ENCODE peak calls at places on chromosome 22, in six cellular contexts. U is heart left ventricle, A is lower leg skin, Z is GM06990, V is fibroblast of pulmonary artery, B is HFF-Myc. X is an unnamed sample.
A peak's percentile ranks its signal among the peaks of the same experiment; 100 is the strongest.

GRCh38 chr22:49616356-49617231 is 211.1 kb downstream of the BRD1 start:
- DNase-seq in U (no peak), A (no peak), Z (no peak), V (no peak), B (no peak), X (no peak)

GRCh38 chr22:23565942-23566715 is 14.0 kb downstream of the IGLL1 start:
- DNase-seq in U (no peak), A (no peak), Z (no peak), V (no peak), B (no peak), X (no peak)

GRCh38 chr22:22618923-22619322 is 25.5 kb upstream of the GGTLC2 start:
- DNase-seq in U (no peak), A (no peak), Z (no peak), V (no peak), B (no peak), X (no peak)

GRCh38 chr22:43164636-43165035 is 13.3 kb downstream of the TSPO start:
- DNase-seq in U (peak; percentile 25), A (no peak), Z (no peak), V (no peak), B (no peak), X (no peak)

GRCh38 chr22:31943206-31943975 is 944 bp upstream of the YWHAH start:
- DNase-seq in U (no peak), A (no peak), Z (no peak), V (no peak), B (no peak), X (no peak)

GRCh38 chr22:31229402-31230140 is 17.5 kb downstream of the LIMK2 start:
- DNase-seq in U (peak; percentile 54), A (peak; percentile 43), Z (no peak), V (peak; percentile 58), B (no peak), X (no peak)

GRCh38 chr22:37043828-37044538 is 7.6 kb upstream of the KCTD17 start:
- DNase-seq in U (peak; percentile 78), A (peak; percentile 45), Z (peak; percentile 45), V (peak; percentile 63), B (peak; percentile 11), X (no peak)

GRCh38 chr22:11627798-11628650 is 3900.0 kb upstream of the OR11H1 start:
- DNase-seq in U (no peak), A (no peak), Z (no peak), V (no peak), B (no peak), X (no peak)

GRCh38 chr22:23036684-23037428 is 33.5 kb upstream of the GNAZ start:
- DNase-seq in U (no peak), A (no peak), Z (no peak), V (peak; percentile 35), B (peak; percentile 66), X (peak; percentile 7)

GRCh38 chr22:22670076-22670795 is 25.8 kb downstream of the GGTLC2 start:
- DNase-seq in U (no peak), A (no peak), Z (no peak), V (no peak), B (no peak), X (no peak)

GRCh38 chr22:45502215-45503070 is at the start of gene FBLN1:
- DNase-seq in U (peak; percentile 44), A (no peak), Z (no peak), V (no peak), B (no peak), X (no peak)

GRCh38 chr22:50260434-50260800 is 1.1 kb downstream of the MAPK12 start:
- DNase-seq in U (no peak), A (no peak), Z (no peak), V (no peak), B (no peak), X (no peak)

GRCh38 chr22:24077416-24077815 is 66.3 kb downstream of the CABIN1 start:
- DNase-seq in U (peak; percentile 49), A (no peak), Z (no peak), V (no peak), B (no peak), X (no peak)

GRCh38 chr22:32177221-32177765 is 18.2 kb upstream of the C22orf42 start:
- DNase-seq in U (no peak), A (no peak), Z (no peak), V (peak; percentile 1), B (no peak), X (no peak)

GRCh38 chr22:46622081-46622521 is 1.9 kb downstream of the GRAMD4 start:
- DNase-seq in U (peak; percentile 94), A (no peak), Z (no peak), V (no peak), B (no peak), X (no peak)

GRCh38 chr22:33909075-33909458 is 11.2 kb downstream of the LARGE1 start:
- DNase-seq in U (no peak), A (no peak), Z (no peak), V (peak; percentile 60), B (no peak), X (peak; percentile 54)

GRCh38 chr22:49052560-49052959 is 775.1 kb downstream of the BRD1 start:
- DNase-seq in U (no peak), A (no peak), Z (no peak), V (no peak), B (no peak), X (no peak)

GRCh38 chr22:25447689-25448434 is 116.6 kb upstream of the GRK3 start:
- DNase-seq in U (peak; percentile 92), A (peak; percentile 80), Z (peak; percentile 87), V (peak; percentile 83), B (peak; percentile 75), X (no peak)

GRCh38 chr22:25449781-25450317 is 114.6 kb upstream of the GRK3 start:
- DNase-seq in U (no peak), A (no peak), Z (no peak), V (no peak), B (no peak), X (no peak)

GRCh38 chr22:25451480-25452114 is 112.9 kb upstream of the GRK3 start:
- DNase-seq in U (no peak), A (no peak), Z (no peak), V (peak; percentile 13), B (no peak), X (no peak)

GRCh38 chr22:25448435-25449051 is 115.9 kb upstream of the GRK3 start:
- DNase-seq in U (no peak), A (no peak), Z (peak; percentile 24), V (peak; percentile 21), B (no peak), X (no peak)

DNA sequence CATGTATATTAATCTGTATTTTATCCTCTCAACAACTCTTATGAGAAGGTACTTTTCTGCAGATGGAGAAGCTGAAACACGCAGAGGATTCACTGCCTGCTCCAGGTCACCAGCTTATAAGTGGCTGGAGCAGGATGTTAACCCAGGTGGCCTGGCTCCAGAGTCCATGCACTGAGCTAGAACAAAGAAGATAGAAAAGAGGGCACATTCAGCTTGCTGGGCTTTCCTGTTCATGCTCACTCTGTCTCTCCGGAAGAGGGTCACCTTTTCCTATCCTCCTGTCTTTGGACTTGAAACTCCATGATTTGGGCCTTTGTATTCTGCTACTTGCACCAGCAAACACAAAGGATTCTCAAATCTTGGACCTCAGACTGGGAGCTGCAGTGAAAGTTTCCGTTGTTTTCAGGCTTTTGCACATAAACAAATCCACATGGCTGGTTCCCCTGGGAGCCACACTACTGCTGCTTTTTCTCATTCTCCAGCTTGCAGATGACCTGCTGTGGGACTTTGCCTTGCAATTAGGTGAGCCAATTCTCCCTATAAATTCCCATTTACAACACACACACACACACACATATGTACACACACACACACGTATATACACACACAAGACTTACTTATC is 117.3 kb upstream of the GRK3 start:
- DNase-seq in U (no peak), A (no peak), Z (no peak), V (no peak), B (no peak), X (no peak)
- H3K4me3 ChIP-seq in U (no peak overlapping the region), A (no peak overlapping the region), Z (peak overlapping the region; percentile 88), V (no peak overlapping the region), B (peak overlapping the region; percentile 89), X (no peak overlapping the region)

GRCh38 chr22:20771918-20772625 is 1.8 kb upstream of the SERPIND1 start:
- DNase-seq in U (no peak), A (no peak), Z (no peak), V (no peak), B (no peak), X (no peak)
- TF ChIP-seq CTCF in U (no peak), A (no peak), Z (no peak), V (no peak), B (peak; percentile 10), X (no peak)

GRCh38 chr22:39080052-39080762 is 3.1 kb downstream of the APOBEC3G start:
- DNase-seq in U (no peak), A (no peak), Z (no peak), V (no peak), B (no peak), X (no peak)

GRCh38 chr22:39073941-39074340 is 3.1 kb upstream of the APOBEC3G start:
- DNase-seq in U (no peak), A (no peak), Z (no peak), V (no peak), B (no peak), X (no peak)

GRCh38 chr22:39080993-39081513 is 4.0 kb downstream of the APOBEC3G start:
- DNase-seq in U (no peak), A (no peak), Z (no peak), V (no peak), B (no peak), X (no peak)

GRCh38 chr22:39078329-39078728 is 1.3 kb downstream of the APOBEC3G start:
- DNase-seq in U (no peak), A (no peak), Z (no peak), V (no peak), B (no peak), X (no peak)

GRCh38 chr22:39077513-39077840 is 402 bp downstream of the APOBEC3G start:
- DNase-seq in U (no peak), A (no peak), Z (no peak), V (no peak), B (no peak), X (no peak)
- H3K4me3 ChIP-seq in U (peak overlapping the region; percentile 66), A (peak overlapping the region; percentile 17), Z (peak overlapping the region; percentile 71), V (peak overlapping the region; percentile 52), B (peak overlapping the region; percentile 41), X (peak overlapping the region; percentile 59)

DNA sequence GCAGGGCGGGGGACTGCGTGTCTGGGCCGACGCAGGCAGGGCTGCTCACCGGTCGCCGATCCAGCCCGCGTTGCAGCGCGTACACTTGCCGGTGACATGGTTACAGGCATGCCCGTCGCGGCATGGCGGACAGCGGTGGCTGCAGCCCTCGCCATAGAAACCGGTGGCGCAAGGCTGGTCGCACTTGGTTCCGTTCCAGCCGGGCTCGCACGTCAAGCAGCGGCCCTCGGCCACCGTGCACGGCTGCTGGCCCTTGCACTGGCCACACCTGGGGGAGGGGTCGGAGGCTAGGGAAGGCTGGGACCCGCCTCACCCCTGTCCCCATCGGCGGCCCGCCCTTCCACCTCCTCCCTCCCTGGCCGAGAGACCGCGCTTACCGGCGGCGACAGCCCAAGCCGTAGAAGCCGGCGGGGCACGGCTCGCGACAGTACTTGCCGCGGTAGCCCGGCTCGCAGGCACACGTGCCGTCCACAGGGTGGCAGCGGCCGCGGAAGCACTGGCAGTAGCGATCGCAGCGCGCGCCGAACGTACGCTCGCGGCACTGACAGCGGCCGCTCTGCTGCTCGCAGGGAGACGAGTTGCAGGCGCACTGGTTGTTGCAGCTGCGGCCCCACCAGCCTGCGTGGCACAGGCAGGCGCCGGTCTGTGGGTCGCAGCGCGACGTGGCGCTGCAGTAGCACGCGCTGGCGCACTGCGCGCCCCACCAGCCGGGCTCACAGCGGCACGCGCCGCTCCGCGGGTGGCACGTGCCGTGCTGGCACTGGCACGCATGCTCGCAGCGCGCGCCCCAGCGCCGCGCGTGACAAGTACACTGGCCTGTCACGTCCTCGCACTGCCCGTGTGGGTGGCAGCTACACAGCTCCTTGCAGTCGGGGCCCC is 6.7 kb downstream of the SCARF2 start:
- DNase-seq in U (no peak), A (no peak), Z (peak; percentile 58), V (no peak), B (no peak), X (no peak)
- TF ChIP-seq CTCF in U (no peak), A (no peak), Z (peak; percentile 15), V (no peak), B (peak; percentile 14), X (peak; percentile 51)

GRCh38 chr22:29842172-29842571 is 4.1 kb upstream of the ASCC2 start:
- DNase-seq in U (no peak), A (no peak), Z (no peak), V (no peak), B (no peak), X (no peak)
- H3K4me3 ChIP-seq in U (no peak overlapping the region), A (no peak overlapping the region), Z (no peak overlapping the region), V (no peak overlapping the region), B (no peak overlapping the region), X (no peak overlapping the region)

X was measured in AG04449.